ENCODE peak calls at places on chromosome 14, in five cellular contexts. G, Y, Z, O and T are unnamed samples.

GRCh38 chr14:100047600-100047999 is 17.6 kb upstream of the EVL start:
- DNase-seq in G (no peak), Y (no peak), Z (no peak), O (no peak), T (no peak)

GRCh38 chr14:101819251-101819990 is 57.9 kb downstream of the PPP2R5C start:
- DNase-seq in G (no peak), Y (no peak), Z (no peak), O (no peak), T (no peak)

GRCh38 chr14:31278883-31279282 is 71.3 kb upstream of the HECTD1 start:
- DNase-seq in G (no peak), Y (no peak), Z (no peak), O (no peak), T (no peak)

GRCh38 chr14:58731465-58732330 is 93.9 kb downstream of the DACT1 start:
- DNase-seq in G (no peak), Y (no peak), Z (peak; percentile 69), O (no peak), T (no peak)

GRCh38 chr14:77037886-77038511 is 9.5 kb upstream of the IRF2BPL start:
- DNase-seq in G (no peak), Y (no peak), Z (no peak), O (no peak), T (no peak)

GRCh38 chr14:78188882-78189281 is 18.7 kb downstream of the NRXN3 start:
- DNase-seq in G (no peak), Y (no peak), Z (no peak), O (no peak), T (no peak)

GRCh38 chr14:36690301-36691020 is 28.8 kb downstream of the PAX9 start:
- DNase-seq in G (no peak), Y (no peak), Z (peak; percentile 47), O (no peak), T (no peak)

GRCh38 chr14:104112113-104112505 is 26.3 kb upstream of the KIF26A start:
- DNase-seq in G (no peak), Y (no peak), Z (no peak), O (peak; percentile 15), T (no peak)

GRCh38 chr14:50082784-50083466 is 33.4 kb downstream of the VCPKMT start:
- DNase-seq in G (no peak), Y (no peak), Z (no peak), O (peak; percentile 57), T (no peak)

GRCh38 chr14:59926534-59926933 is 6.6 kb downstream of the LRRC9 start:
- DNase-seq in G (no peak), Y (no peak), Z (no peak), O (no peak), T (no peak)

GRCh38 chr14:54285030-54285429 is 111.8 kb upstream of the CDKN3 start:
- DNase-seq in G (no peak), Y (no peak), Z (no peak), O (no peak), T (no peak)

GRCh38 chr14:81331229-81332026 is 68.7 kb downstream of the STON2 start:
- DNase-seq in G (no peak), Y (no peak), Z (no peak), O (no peak), T (no peak)

GRCh38 chr14:93936245-93936644 is 9.1 kb downstream of the FAM181A start:
- DNase-seq in G (no peak), Y (no peak), Z (peak; percentile 45), O (no peak), T (no peak)

GRCh38 chr14:43755707-43756106 is 751.4 kb downstream of the FSCB start:
- DNase-seq in G (no peak), Y (no peak), Z (no peak), O (no peak), T (no peak)

GRCh38 chr14:77040995-77041744 is 12.7 kb upstream of the IRF2BPL start:
- DNase-seq in G (peak; percentile 45), Y (no peak), Z (no peak), O (no peak), T (no peak)

GRCh38 chr14:36462890-36463289 is 57.1 kb downstream of the NKX2-1 start:
- DNase-seq in G (no peak), Y (no peak), Z (no peak), O (no peak), T (no peak)

GRCh38 chr14:72657214-72657921 is 236.5 kb downstream of the DPF3 start:
- DNase-seq in G (no peak), Y (no peak), Z (no peak), O (no peak), T (no peak)

GRCh38 chr14:35134329-35135123 is 12.2 kb downstream of the PRORP start:
- DNase-seq in G (no peak), Y (no peak), Z (no peak), O (no peak), T (no peak)

GRCh38 chr14:74792249-74793039 is 29.3 kb downstream of the YLPM1 start:
- DNase-seq in G (no peak), Y (no peak), Z (no peak), O (no peak), T (no peak)

GRCh38 chr14:59272633-59273032 is 84.2 kb downstream of the DAAM1 start:
- DNase-seq in G (no peak), Y (no peak), Z (no peak), O (no peak), T (no peak)

GRCh38 chr14:57871487-57872080 is 5.7 kb upstream of the SLC35F4 start:
- DNase-seq in G (peak; percentile 17), Y (no peak), Z (peak; percentile 43), O (no peak), T (no peak)

GRCh38 chr14:31897581-31898186 is 179.4 kb upstream of the ARHGAP5 start:
- DNase-seq in G (no peak), Y (no peak), Z (no peak), O (no peak), T (no peak)

GRCh38 chr14:70515796-70516195 is 19.0 kb downstream of the ADAM20 start:
- DNase-seq in G (no peak), Y (no peak), Z (no peak), O (no peak), T (no peak)

GRCh38 chr14:76918751-76919421 is 92.7 kb downstream of the LRRC74A start:
- DNase-seq in G (peak; percentile 93), Y (no peak), Z (peak; percentile 96), O (peak; percentile 97), T (peak; percentile 99)

GRCh38 chr14:85156319-85156718 is 373.6 kb upstream of the FLRT2 start:
- DNase-seq in G (no peak), Y (no peak), Z (no peak), O (no peak), T (no peak)

GRCh38 chr14:100304825-100305445 is 1.3 kb downstream of the SLC25A29 start:
- DNase-seq in G (peak; percentile 74), Y (no peak), Z (peak; percentile 35), O (peak; percentile 88), T (no peak)

GRCh38 chr14:54132485-54132884 is 175.9 kb upstream of the BMP4 start:
- DNase-seq in G (no peak), Y (no peak), Z (no peak), O (no peak), T (no peak)

GRCh38 chr14:70821581-70821915 is 12.2 kb upstream of the MAP3K9 start:
- DNase-seq in G (no peak), Y (no peak), Z (no peak), O (peak; percentile 25), T (no peak)

GRCh38 chr14:106436310-106436905 is 910.0 kb downstream of the TMEM121 start:
- DNase-seq in G (peak; percentile 62), Y (no peak), Z (peak; percentile 55), O (no peak), T (no peak)
- TF ChIP-seq CTCF in G (no peak), Y (no peak), Z (no peak), O (no peak), T (no peak)

DNA sequence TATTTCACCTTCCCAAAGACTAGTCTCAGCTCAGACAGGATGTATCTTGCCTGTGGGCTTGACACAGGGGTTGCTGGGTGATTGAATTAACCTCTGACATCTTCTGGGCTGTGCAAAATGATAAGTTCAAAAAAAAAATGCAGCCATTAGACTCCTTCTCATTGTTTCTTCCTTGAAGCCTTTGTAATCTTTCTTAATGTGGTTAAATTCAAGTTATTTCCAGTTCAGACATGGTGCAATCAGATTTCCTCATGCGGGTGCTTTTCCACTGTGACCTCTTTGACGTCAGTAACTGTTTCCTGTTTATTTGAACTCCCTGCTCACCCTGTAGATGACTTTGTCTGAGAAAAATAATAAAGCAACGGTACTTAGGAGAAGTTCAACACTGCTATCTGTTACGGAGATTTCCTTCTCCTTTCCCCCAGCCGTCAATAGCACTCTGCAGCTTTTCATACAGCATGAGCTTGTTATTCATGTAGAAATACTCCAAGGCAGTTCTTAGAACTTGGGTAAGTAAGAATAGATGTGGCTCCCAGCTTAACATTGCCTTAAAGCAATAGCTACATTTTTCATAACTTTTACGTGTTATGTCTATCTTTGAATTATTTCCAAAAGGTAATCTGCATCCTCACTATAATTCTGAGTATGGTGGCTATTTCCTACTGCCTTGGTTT is 155.5 kb downstream of the PRKCH start:
- DNase-seq in G (no peak), Y (no peak), Z (peak; percentile 94), O (peak; percentile 48), T (peak; percentile 40)
- TF ChIP-seq POLR2A in G (peak; percentile 47), Y (peak; percentile 70), Z (no peak), O (no peak), T (no peak)

GRCh38 chr14:89187501-89187900 is 229.5 kb downstream of the FOXN3 start:
- DNase-seq in G (no peak), Y (no peak), Z (no peak), O (no peak), T (no peak)
- TF ChIP-seq CTCF in G (no peak), Y (no peak), Z (no peak), O (no peak), T (no peak)

DNA sequence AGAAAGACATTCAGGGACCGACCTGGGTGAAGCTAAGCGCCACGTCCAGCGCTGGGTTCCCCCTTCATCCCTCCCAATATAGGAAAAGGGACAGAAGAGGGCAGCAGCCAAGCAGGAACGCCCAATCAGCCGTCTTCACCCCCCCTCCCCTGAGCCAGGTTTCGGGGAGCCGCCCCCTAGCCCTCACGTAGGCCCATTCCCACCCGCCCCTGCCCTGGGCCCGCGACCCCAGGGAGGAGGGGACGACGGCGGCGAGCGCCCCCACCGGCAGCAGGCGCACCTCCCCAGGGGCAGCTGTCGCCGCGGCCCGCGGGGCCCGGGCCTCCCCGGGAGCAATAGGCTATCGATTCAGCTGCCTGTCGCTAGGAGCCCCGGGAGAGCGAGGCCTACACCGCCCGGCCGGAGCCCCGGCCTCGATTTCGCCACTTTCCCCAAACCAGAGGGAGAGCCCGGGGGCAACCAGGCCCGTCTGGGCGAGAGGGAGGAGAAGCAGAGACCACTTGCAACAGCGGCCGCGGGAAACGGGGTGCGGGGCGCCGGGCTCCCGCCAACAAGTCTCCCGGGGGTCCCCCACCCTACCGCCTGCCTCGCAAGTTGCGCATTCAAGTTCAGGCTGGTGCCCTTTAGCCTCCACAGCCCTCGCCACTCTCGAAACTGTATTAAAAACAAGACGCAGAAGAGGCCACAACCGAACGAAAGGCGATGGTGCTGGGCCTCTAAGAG is 1.3 kb downstream of the DCAF5 start:
- DNase-seq in G (peak; percentile 74), Y (peak; percentile 15), Z (peak; percentile 73), O (peak; percentile 76), T (peak; percentile 72)
- TF ChIP-seq POLR2A in G (peak; percentile 46), Y (peak; percentile 34), Z (no peak), O (no peak), T (peak; percentile 72)

GRCh38 chr14:52089208-52089607 is 20.3 kb upstream of the NID2 start:
- DNase-seq in G (no peak), Y (no peak), Z (no peak), O (no peak), T (no peak)
- TF ChIP-seq CTCF in G (no peak), Y (no peak), Z (no peak), O (no peak), T (no peak)